ENCODE peak calls at places on chromosomes 12 and 14, in eight cellular contexts. W is natural killer cell; Y is kidney epithelial cell; B is stimulated activated CD4-positive, alpha-beta T cell treated with anti-CD3 and anti-CD28 coated beads, Interleukin-2, amount 100 ng/mL, for 24 hours; M is T-helper 22 cell; T is SK-N-DZ; J is WERI-Rb-1; Q is GM10248. C is an unnamed sample.

GRCh38 chr14:94853920-94854319 is 84.0 kb upstream of the GSC start:
- DNase-seq in W (no peak), Y (no peak), B (no peak), M (no peak), T (no peak), J (no peak), Q (no peak), C (no peak)

GRCh38 chr12:104420868-104421267 is 35.9 kb upstream of the CHST11 start:
- DNase-seq in W (no peak), Y (no peak), B (no peak), M (no peak), T (no peak), J (no peak), Q (no peak), C (no peak)

GRCh38 chr12:77796775-77797174 is 33.9 kb upstream of the NAV3 start:
- DNase-seq in W (no peak), Y (peak; percentile 16), B (no peak), M (no peak), T (no peak), J (no peak), Q (no peak), C (no peak)

GRCh38 chr12:3747976-3748619 is 4.8 kb downstream of the CRACR2A start:
- DNase-seq in W (no peak), Y (no peak), B (no peak), M (no peak), T (no peak), J (no peak), Q (no peak), C (no peak)

GRCh38 chr14:102150636-102151195 is 11.0 kb downstream of the WDR20 start:
- DNase-seq in W (no peak), Y (no peak), B (no peak), M (no peak), T (no peak), J (no peak), Q (no peak), C (no peak)

GRCh38 chr12:1758887-1759286 is 61.5 kb upstream of the LRTM2 start:
- DNase-seq in W (no peak), Y (no peak), B (no peak), M (no peak), T (no peak), J (no peak), Q (no peak), C (no peak)

GRCh38 chr14:37903561-37904191 is 304.0 kb upstream of the SSTR1 start:
- DNase-seq in W (no peak), Y (peak; percentile 12), B (peak; percentile 6), M (no peak), T (peak; percentile 32), J (peak; percentile 33), Q (peak; percentile 14), C (peak; percentile 33)

GRCh38 chr14:68539311-68539737 is 253.5 kb downstream of the ZFP36L1 start:
- DNase-seq in W (no peak), Y (no peak), B (no peak), M (no peak), T (no peak), J (no peak), Q (no peak), C (no peak)

GRCh38 chr14:86712727-86713126 is 1182.8 kb downstream of the FLRT2 start:
- DNase-seq in W (no peak), Y (no peak), B (no peak), M (no peak), T (no peak), J (no peak), Q (no peak), C (no peak)

GRCh38 chr14:51895425-51895824 is 35.0 kb downstream of the GNG2 start:
- DNase-seq in W (no peak), Y (no peak), B (no peak), M (no peak), T (no peak), J (no peak), Q (no peak), C (no peak)

GRCh38 chr12:96230646-96231045 is 36.5 kb downstream of the ELK3 start:
- DNase-seq in W (no peak), Y (no peak), B (no peak), M (no peak), T (no peak), J (no peak), Q (no peak), C (no peak)

GRCh38 chr12:75374971-75375370 is 15.9 kb upstream of the GLIPR1L2 start:
- DNase-seq in W (no peak), Y (no peak), B (no peak), M (no peak), T (no peak), J (no peak), Q (no peak), C (no peak)

GRCh38 chr12:90896164-90896563 is 58.8 kb downstream of the CCER1 start:
- DNase-seq in W (no peak), Y (peak; percentile 77), B (no peak), M (no peak), T (no peak), J (no peak), Q (no peak), C (peak; percentile 26)

GRCh38 chr12:84632556-84632955 is 280.0 kb downstream of the SLC6A15 start:
- DNase-seq in W (no peak), Y (peak; percentile 63), B (no peak), M (no peak), T (no peak), J (no peak), Q (no peak), C (no peak)

GRCh38 chr14:58560208-58560607 is 77.6 kb upstream of the DACT1 start:
- DNase-seq in W (no peak), Y (no peak), B (no peak), M (no peak), T (no peak), J (no peak), Q (no peak), C (no peak)

GRCh38 chr12:66087365-66087943 is 43.1 kb downstream of the LLPH start:
- DNase-seq in W (peak; percentile 35), Y (no peak), B (peak; percentile 68), M (no peak), T (peak; percentile 35), J (peak; percentile 55), Q (peak; percentile 52), C (peak; percentile 55)

GRCh38 chr12:111122458-111122878 is 202.1 kb upstream of the MYL2 start:
- DNase-seq in W (no peak), Y (no peak), B (no peak), M (no peak), T (no peak), J (no peak), Q (no peak), C (peak; percentile 12)

GRCh38 chr12:86170051-86170450 is 86.1 kb downstream of the MGAT4C start:
- DNase-seq in W (no peak), Y (no peak), B (no peak), M (no peak), T (no peak), J (no peak), Q (no peak), C (no peak)

GRCh38 chr12:120652671-120653435 is 12.4 kb downstream of the CABP1 start:
- DNase-seq in W (no peak), Y (no peak), B (no peak), M (no peak), T (no peak), J (no peak), Q (no peak), C (no peak)

GRCh38 chr12:123145211-123145610 is 5.7 kb downstream of the PITPNM2 start:
- DNase-seq in W (no peak), Y (no peak), B (no peak), M (no peak), T (no peak), J (no peak), Q (no peak), C (no peak)

GRCh38 chr12:129423041-129423580 is 480.7 kb downstream of the TMEM132D start:
- DNase-seq in W (no peak), Y (no peak), B (no peak), M (no peak), T (no peak), J (no peak), Q (no peak), C (no peak)

GRCh38 chr12:76798864-76799263 is 34.9 kb downstream of the ZDHHC17 start:
- DNase-seq in W (no peak), Y (no peak), B (no peak), M (no peak), T (no peak), J (no peak), Q (no peak), C (no peak)

GRCh38 chr12:22828059-22828458 is 203.1 kb downstream of the ETNK1 start:
- DNase-seq in W (no peak), Y (no peak), B (no peak), M (no peak), T (no peak), J (no peak), Q (no peak), C (no peak)

GRCh38 chr12:65741662-65742480 is 82.4 kb upstream of the HMGA2 start:
- DNase-seq in W (peak; percentile 19), Y (no peak), B (peak; percentile 20), M (no peak), T (no peak), J (peak; percentile 69), Q (peak; percentile 61), C (peak; percentile 48)

GRCh38 chr12:108133482-108133881 is 4.4 kb downstream of the WSCD2 start:
- DNase-seq in W (no peak), Y (no peak), B (no peak), M (no peak), T (no peak), J (no peak), Q (no peak), C (no peak)

GRCh38 chr14:106318700-106319099 is 792.3 kb downstream of the TMEM121 start:
- DNase-seq in W (peak; percentile 35), Y (no peak), B (peak; percentile 72), M (no peak), T (no peak), J (no peak), Q (peak; percentile 61), C (no peak)

GRCh38 chr12:104680506-104680905 is 223.8 kb downstream of the CHST11 start:
- DNase-seq in W (no peak), Y (no peak), B (no peak), M (no peak), T (no peak), J (no peak), Q (no peak), C (no peak)

GRCh38 chr12:54125950-54126695 is 62.7 kb downstream of the SMUG1 start:
- DNase-seq in W (no peak), Y (no peak), B (no peak), M (no peak), T (no peak), J (peak; percentile 83), Q (no peak), C (no peak)

GRCh38 chr14:48584031-48584430 is 908.6 kb upstream of the MDGA2 start:
- DNase-seq in W (no peak), Y (peak; percentile 32), B (no peak), M (no peak), T (no peak), J (no peak), Q (no peak), C (no peak)

GRCh38 chr12:30417697-30418231 is 277.9 kb downstream of the IPO8 start:
- DNase-seq in W (no peak), Y (peak; percentile 86), B (no peak), M (no peak), T (no peak), J (no peak), Q (no peak), C (peak; percentile 88)

GRCh38 chr12:24562761-24563392 is 386.0 kb downstream of the BCAT1 start:
- DNase-seq in W (no peak), Y (no peak), B (no peak), M (no peak), T (peak; percentile 83), J (peak; percentile 16), Q (peak; percentile 26), C (no peak)

C was measured in RWPE1.